ENCODE peak calls at places on chromosome 3, in four cellular contexts. One of them, this sample, is unnamed.

GRCh38 chr3:53688066-53688465 is 158.2 kb downstream of the CHDH start:
- DNase-seq in H1: peak; percentile 35
- DNase-seq in SK-N-SH: no peak
- DNase-seq in upper lobe of left lung: peak; percentile 26
- DNase-seq in this sample: no peak

GRCh38 chr3:62965311-62965710 is 90.1 kb upstream of the CADPS start:
- DNase-seq in SK-N-SH: no peak
- DNase-seq in upper lobe of left lung: no peak
- DNase-seq in H1: no peak
- DNase-seq in this sample: no peak

GRCh38 chr3:158403013-158403412 is 168.0 kb upstream of the MLF1 start:
- DNase-seq in SK-N-SH: peak; percentile 21
- DNase-seq in H1: no peak
- DNase-seq in upper lobe of left lung: no peak
- DNase-seq in this sample: no peak

GRCh38 chr3:194556086-194557056 is 69.6 kb upstream of the ATP13A3 start:
- DNase-seq in SK-N-SH: no peak
- DNase-seq in H1: no peak
- DNase-seq in upper lobe of left lung: no peak
- DNase-seq in this sample: no peak

GRCh38 chr3:101081446-101081845 is 88.2 kb upstream of the ABI3BP start:
- DNase-seq in upper lobe of left lung: no peak
- DNase-seq in H1: no peak
- DNase-seq in SK-N-SH: no peak
- DNase-seq in this sample: no peak

GRCh38 chr3:98325055-98325454 is 28.6 kb upstream of the OR5K4 start:
- DNase-seq in upper lobe of left lung: no peak
- DNase-seq in SK-N-SH: no peak
- DNase-seq in H1: no peak
- DNase-seq in this sample: peak; percentile 65

GRCh38 chr3:190424478-190425439 is 24.9 kb downstream of the TMEM207 start:
- DNase-seq in upper lobe of left lung: no peak
- DNase-seq in SK-N-SH: peak; percentile 38
- DNase-seq in H1: peak; percentile 79
- DNase-seq in this sample: peak; percentile 33

GRCh38 chr3:133455960-133456359 is 56.1 kb downstream of the BFSP2 start:
- DNase-seq in upper lobe of left lung: no peak
- DNase-seq in H1: no peak
- DNase-seq in SK-N-SH: no peak
- DNase-seq in this sample: no peak

GRCh38 chr3:172334743-172335142 is 113.5 kb downstream of the GHSR start:
- DNase-seq in SK-N-SH: no peak
- DNase-seq in upper lobe of left lung: no peak
- DNase-seq in H1: no peak
- DNase-seq in this sample: no peak

GRCh38 chr3:155753038-155753647 is 8.3 kb upstream of the PLCH1 start:
- DNase-seq in H1: no peak
- DNase-seq in SK-N-SH: peak; percentile 32
- DNase-seq in upper lobe of left lung: no peak
- DNase-seq in this sample: no peak

GRCh38 chr3:180433172-180433571 is 168.8 kb upstream of the TTC14 start:
- DNase-seq in SK-N-SH: no peak
- DNase-seq in upper lobe of left lung: no peak
- DNase-seq in H1: no peak
- DNase-seq in this sample: no peak

GRCh38 chr3:43638594-43639447 is 17.0 kb upstream of the ANO10 start:
- DNase-seq in SK-N-SH: no peak
- DNase-seq in upper lobe of left lung: no peak
- DNase-seq in H1: no peak
- DNase-seq in this sample: peak; percentile 31

GRCh38 chr3:109413049-109413448 is 75.7 kb upstream of the DPPA4 start:
- DNase-seq in SK-N-SH: no peak
- DNase-seq in upper lobe of left lung: no peak
- DNase-seq in H1: no peak
- DNase-seq in this sample: no peak

GRCh38 chr3:125087768-125088391 is 32.1 kb upstream of the HEG1 start:
- DNase-seq in upper lobe of left lung: no peak
- DNase-seq in H1: no peak
- DNase-seq in SK-N-SH: no peak
- DNase-seq in this sample: no peak

GRCh38 chr3:38397320-38397719 is 50.7 kb downstream of the XYLB start:
- DNase-seq in upper lobe of left lung: no peak
- DNase-seq in H1: peak; percentile 74
- DNase-seq in SK-N-SH: no peak
- DNase-seq in this sample: no peak

GRCh38 chr3:14412831-14413380 is 10.5 kb downstream of the SLC6A6 start:
- DNase-seq in upper lobe of left lung: no peak
- DNase-seq in H1: peak; percentile 75
- DNase-seq in SK-N-SH: peak; percentile 69
- DNase-seq in this sample: no peak

GRCh38 chr3:60424942-60425341 is 826.3 kb downstream of the FHIT start:
- DNase-seq in SK-N-SH: no peak
- DNase-seq in upper lobe of left lung: no peak
- DNase-seq in H1: no peak
- DNase-seq in this sample: no peak

GRCh38 chr3:149809694-149810093 is 3.3 kb upstream of the RNF13 start:
- DNase-seq in H1: no peak
- DNase-seq in SK-N-SH: no peak
- DNase-seq in upper lobe of left lung: no peak
- DNase-seq in this sample: no peak

GRCh38 chr3:40920041-40920440 is 279.3 kb upstream of the CTNNB1 start:
- DNase-seq in H1: no peak
- DNase-seq in SK-N-SH: no peak
- DNase-seq in upper lobe of left lung: no peak
- DNase-seq in this sample: no peak

GRCh38 chr3:188687389-188687788 is 484.4 kb upstream of the TPRG1 start:
- DNase-seq in SK-N-SH: no peak
- DNase-seq in H1: no peak
- DNase-seq in upper lobe of left lung: no peak
- DNase-seq in this sample: no peak

GRCh38 chr3:72597756-72598195 is 250.5 kb downstream of the SHQ1 start:
- DNase-seq in SK-N-SH: peak; percentile 63
- DNase-seq in upper lobe of left lung: no peak
- DNase-seq in H1: no peak
- DNase-seq in this sample: no peak

GRCh38 chr3:148741219-148741618 is 43.5 kb downstream of the AGTR1 start:
- DNase-seq in upper lobe of left lung: no peak
- DNase-seq in H1: no peak
- DNase-seq in SK-N-SH: no peak
- DNase-seq in this sample: no peak

GRCh38 chr3:24605511-24605910 is 110.9 kb upstream of the THRB start:
- DNase-seq in H1: no peak
- DNase-seq in upper lobe of left lung: no peak
- DNase-seq in SK-N-SH: no peak
- DNase-seq in this sample: no peak

GRCh38 chr3:120673116-120673515 is 8.9 kb downstream of the HGD start:
- DNase-seq in SK-N-SH: no peak
- DNase-seq in H1: no peak
- DNase-seq in upper lobe of left lung: no peak
- DNase-seq in this sample: peak; percentile 29

GRCh38 chr3:13451301-13451673 is 28.8 kb upstream of the HDAC11 start:
- DNase-seq in upper lobe of left lung: no peak
- DNase-seq in H1: no peak
- DNase-seq in SK-N-SH: no peak
- DNase-seq in this sample: no peak

GRCh38 chr3:170656293-170656692 is 70.4 kb upstream of the SLC7A14 start:
- DNase-seq in H1: no peak
- DNase-seq in upper lobe of left lung: no peak
- DNase-seq in SK-N-SH: no peak
- DNase-seq in this sample: no peak

GRCh38 chr3:166274342-166274741 is 437.1 kb upstream of the BCHE start:
- DNase-seq in H1: no peak
- DNase-seq in SK-N-SH: no peak
- DNase-seq in upper lobe of left lung: no peak
- DNase-seq in this sample: no peak

GRCh38 chr3:140829796-140830195 is 111.8 kb upstream of the SLC25A36 start:
- DNase-seq in upper lobe of left lung: no peak
- DNase-seq in H1: no peak
- DNase-seq in SK-N-SH: no peak
- DNase-seq in this sample: no peak

GRCh38 chr3:11953350-11953749 is 50.8 kb upstream of the SYN2 start:
- DNase-seq in SK-N-SH: peak; percentile 32
- DNase-seq in upper lobe of left lung: no peak
- DNase-seq in H1: no peak
- DNase-seq in this sample: no peak

GRCh38 chr3:42213417-42213816 is 52.6 kb downstream of the CCK start:
- DNase-seq in upper lobe of left lung: peak; percentile 15
- DNase-seq in SK-N-SH: no peak
- DNase-seq in H1: no peak
- DNase-seq in this sample: peak; percentile 48

GRCh38 chr3:12143949-12144504 is 14.7 kb downstream of the TIMP4 start:
- DNase-seq in SK-N-SH: no peak
- DNase-seq in H1: no peak
- DNase-seq in upper lobe of left lung: no peak
- DNase-seq in this sample: peak; percentile 29

GRCh38 chr3:32432045-32432710 is 40.5 kb downstream of the CMTM7 start:
- DNase-seq in H1: peak; percentile 39
- DNase-seq in SK-N-SH: no peak
- DNase-seq in upper lobe of left lung: no peak
- DNase-seq in this sample: peak; percentile 45

GRCh38 chr3:162143181-162143580 is 646.6 kb downstream of the OTOL1 start:
- DNase-seq in H1: no peak
- DNase-seq in upper lobe of left lung: no peak
- DNase-seq in SK-N-SH: no peak
- DNase-seq in this sample: no peak

GRCh38 chr3:12750223-12750622 is 8.8 kb downstream of the TMEM40 start:
- DNase-seq in H1: no peak
- DNase-seq in SK-N-SH: no peak
- DNase-seq in upper lobe of left lung: no peak
- DNase-seq in this sample: peak; percentile 72

GRCh38 chr3:128327606-128328031 is 139.1 kb downstream of the DNAJB8 start:
- DNase-seq in H1: no peak
- DNase-seq in SK-N-SH: no peak
- DNase-seq in upper lobe of left lung: no peak
- DNase-seq in this sample: peak; percentile 18

GRCh38 chr3:102195198-102195948 is 239.4 kb upstream of the ZPLD1 start:
- DNase-seq in SK-N-SH: no peak
- DNase-seq in upper lobe of left lung: no peak
- DNase-seq in H1: no peak
- DNase-seq in this sample: peak; percentile 45

GRCh38 chr3:113276581-113277080 is 65.3 kb downstream of the BOC start:
- DNase-seq in SK-N-SH: no peak
- DNase-seq in upper lobe of left lung: no peak
- DNase-seq in H1: no peak
- DNase-seq in this sample: no peak

GRCh38 chr3:113275876-113276580 is 64.7 kb downstream of the BOC start:
- DNase-seq in upper lobe of left lung: no peak
- DNase-seq in H1: no peak
- DNase-seq in SK-N-SH: no peak
- DNase-seq in this sample: no peak

GRCh38 chr3:113273604-113274003 is 62.2 kb downstream of the BOC start:
- DNase-seq in SK-N-SH: no peak
- DNase-seq in upper lobe of left lung: no peak
- DNase-seq in H1: no peak
- DNase-seq in this sample: no peak

GRCh38 chr3:113274425-113274824 is 63.1 kb downstream of the BOC start:
- DNase-seq in upper lobe of left lung: peak; percentile 76
- DNase-seq in SK-N-SH: no peak
- DNase-seq in H1: no peak
- DNase-seq in this sample: no peak

GRCh38 chr3:113274959-113275556 is 63.7 kb downstream of the BOC start:
- DNase-seq in upper lobe of left lung: peak; percentile 59
- DNase-seq in H1: no peak
- DNase-seq in SK-N-SH: no peak
- DNase-seq in this sample: no peak
- TF ChIP-seq POLR2AphosphoS5 in upper lobe of left lung: no peak
- TF ChIP-seq POLR2AphosphoS5 in H1: no peak
- TF ChIP-seq POLR2AphosphoS5 in SK-N-SH: no peak
- TF ChIP-seq POLR2AphosphoS5 in this sample: no peak

GRCh38 chr3:183635431-183636220 is at the start of gene KLHL24:
- DNase-seq in upper lobe of left lung: peak; percentile 95
- DNase-seq in H1: peak; percentile 92
- DNase-seq in SK-N-SH: peak; percentile 92
- DNase-seq in this sample: peak; percentile 94
- TF ChIP-seq EP300 in upper lobe of left lung: no peak
- TF ChIP-seq EP300 in H1: no peak
- TF ChIP-seq EP300 in SK-N-SH: no peak
- TF ChIP-seq EP300 in this sample: no peak

DNA sequence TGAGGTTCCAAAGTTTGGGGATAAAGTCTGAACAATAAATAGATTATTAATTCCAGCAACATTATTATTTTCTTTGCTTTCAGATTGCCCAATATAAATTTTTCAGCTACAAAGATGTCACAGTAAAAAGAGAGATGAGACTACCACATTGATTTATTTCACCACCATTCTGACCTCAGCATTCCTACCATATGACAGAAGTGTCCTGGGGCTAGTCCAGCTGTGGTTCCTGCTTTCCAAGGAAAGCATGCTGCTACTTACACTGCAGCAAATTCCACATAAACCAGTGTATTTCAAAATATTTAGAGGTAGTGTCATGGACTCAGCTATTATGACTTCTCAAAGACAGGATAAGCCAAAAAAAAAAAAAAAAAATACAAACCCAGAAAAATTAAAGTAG is 494.1 kb upstream of the ZNF385D start:
- DNase-seq in upper lobe of left lung: no peak
- DNase-seq in H1: no peak
- DNase-seq in SK-N-SH: no peak
- DNase-seq in this sample: no peak
- H3K4me3 ChIP-seq in upper lobe of left lung: no peak overlapping the region
- H3K4me3 ChIP-seq in H1: no peak overlapping the region
- H3K4me3 ChIP-seq in SK-N-SH: no peak overlapping the region
- H3K4me3 ChIP-seq in this sample: no peak overlapping the region

GRCh38 chr3:176088962-176089383 is 1108.3 kb downstream of the TBL1XR1 start:
- DNase-seq in SK-N-SH: no peak
- DNase-seq in H1: no peak
- DNase-seq in upper lobe of left lung: no peak
- DNase-seq in this sample: no peak
- TF ChIP-seq POLR2AphosphoS5 in SK-N-SH: no peak
- TF ChIP-seq POLR2AphosphoS5 in H1: no peak
- TF ChIP-seq POLR2AphosphoS5 in upper lobe of left lung: no peak
- TF ChIP-seq POLR2AphosphoS5 in this sample: no peak

GRCh38 chr3:7484636-7485035 is 623.7 kb downstream of the GRM7 start:
- DNase-seq in SK-N-SH: no peak
- DNase-seq in upper lobe of left lung: no peak
- DNase-seq in H1: no peak
- DNase-seq in this sample: no peak
- TF ChIP-seq EP300 in SK-N-SH: no peak
- TF ChIP-seq EP300 in upper lobe of left lung: no peak
- TF ChIP-seq EP300 in H1: no peak
- TF ChIP-seq EP300 in this sample: no peak

GRCh38 chr3:122886251-122886650 is 91.4 kb downstream of the SLC49A4 start:
- DNase-seq in H1: no peak
- DNase-seq in SK-N-SH: no peak
- DNase-seq in upper lobe of left lung: no peak
- DNase-seq in this sample: no peak
- H3K4me3 ChIP-seq in H1: no peak overlapping the region
- H3K4me3 ChIP-seq in SK-N-SH: no peak overlapping the region
- H3K4me3 ChIP-seq in upper lobe of left lung: no peak overlapping the region
- H3K4me3 ChIP-seq in this sample: no peak overlapping the region

GRCh38 chr3:9915252-9916141 is 1.4 kb upstream of the IL17RC start:
- DNase-seq in SK-N-SH: peak; percentile 81
- DNase-seq in upper lobe of left lung: peak; percentile 95
- DNase-seq in H1: peak; percentile 81
- DNase-seq in this sample: peak; percentile 76
- TF ChIP-seq POLR2AphosphoS5 in SK-N-SH: no peak
- TF ChIP-seq POLR2AphosphoS5 in upper lobe of left lung: no peak
- TF ChIP-seq POLR2AphosphoS5 in H1: peak; percentile 37
- TF ChIP-seq POLR2AphosphoS5 in this sample: no peak

This sample was measured in stomach.